ENCODE peak calls at places on chromosomes 13 and 19, in nine cellular contexts. E is hepatocyte, N is adrenal gland, I is left lung, C is left ventricle myocardium inferior, F is colonic mucosa, A is dorsolateral prefrontal cortex, R is DND-41, H is uterus. G is an unnamed sample.

GRCh38 chr13:33624740-33625139 is 193.2 kb upstream of the RFC3 start:
- DNase-seq in E (no peak), I (no peak), H (no peak), N (no peak), A (no peak), C (no peak), F (no peak), R (no peak), G (no peak)

GRCh38 chr13:60591348-60591747 is 194.3 kb downstream of the TDRD3 start:
- DNase-seq in I (no peak), R (peak), E (no peak), A (no peak), N (no peak), C (no peak), F (no peak), H (no peak), G (no peak)

GRCh38 chr13:50268500-50268899 is 253.3 kb downstream of the KCNRG start:
- DNase-seq in C (no peak), I (no peak), H (no peak), E (no peak), F (no peak), A (no peak), R (no peak), N (no peak), G (no peak)

GRCh38 chr13:24870380-24870760 is 106.4 kb downstream of the RNF17 start:
- DNase-seq in R (no peak), E (no peak), H (no peak), A (no peak), N (no peak), I (no peak), F (no peak), C (no peak), G (no peak)

GRCh38 chr19:17553256-17553655 is 2.2 kb upstream of the COLGALT1 start:
- DNase-seq in H (peak), C (peak), N (peak), F (peak), I (peak), E (no peak), R (peak), A (peak), G (no peak)

GRCh38 chr19:30790048-30790680 is 418.0 kb downstream of the ZNF536 start:
- DNase-seq in R (no peak), H (no peak), C (no peak), F (no peak), A (no peak), E (no peak), I (no peak), N (no peak), G (no peak)

GRCh38 chr19:11931051-11931450 is 6.1 kb downstream of the ZNF700 start:
- DNase-seq in C (no peak), H (no peak), R (no peak), F (no peak), N (no peak), E (no peak), A (no peak), I (no peak), G (no peak)

GRCh38 chr19:6048808-6049405 is 61.4 kb downstream of the RFX2 start:
- DNase-seq in R (peak), N (peak), H (peak), C (peak), I (peak), E (peak), F (peak), A (peak), G (peak)

GRCh38 chr13:77919351-77920294 is 992 bp upstream of the EDNRB start:
- DNase-seq in H (peak), E (peak), F (peak), I (peak), C (peak), A (peak), R (no peak), N (peak), G (peak)

GRCh38 chr13:59734393-59734792 is 429.3 kb downstream of the DIAPH3 start:
- DNase-seq in C (no peak), A (no peak), R (no peak), N (no peak), H (no peak), I (no peak), F (no peak), E (no peak), G (no peak)

GRCh38 chr19:18428837-18429674 is 8.9 kb downstream of the ISYNA1 start:
- DNase-seq in I (peak), H (peak), R (peak), N (peak), E (peak), A (peak), F (peak), C (peak), G (peak)

GRCh38 chr19:31334101-31334848 is 15.0 kb downstream of the TSHZ3 start:
- DNase-seq in I (no peak), C (no peak), A (no peak), N (no peak), E (no peak), R (no peak), H (no peak), F (no peak), G (peak)

GRCh38 chr13:48542581-48543341 is 9.9 kb upstream of the RCBTB2 start:
- DNase-seq in F (peak), N (no peak), C (peak), I (peak), R (peak), E (peak), A (peak), H (peak), G (peak)

GRCh38 chr19:50328257-50329145 is 676 bp downstream of the KCNC3 start:
- DNase-seq in I (peak), A (no peak), R (no peak), F (no peak), C (no peak), H (no peak), E (peak), N (peak), G (no peak)

GRCh38 chr19:53958168-53958571 is 4.6 kb upstream of the CACNG8 start:
- DNase-seq in I (no peak), N (no peak), C (no peak), H (no peak), E (no peak), R (no peak), A (peak), F (no peak), G (peak)

GRCh38 chr13:114130131-114130707 is 2.2 kb downstream of the RASA3 start:
- DNase-seq in H (no peak), A (no peak), R (no peak), E (no peak), N (no peak), C (no peak), F (no peak), I (no peak), G (no peak)

GRCh38 chr19:30135358-30135757 is 193.3 kb downstream of the URI1 start:
- DNase-seq in H (no peak), I (no peak), C (no peak), R (no peak), N (no peak), A (no peak), E (no peak), F (no peak), G (no peak)

GRCh38 chr13:40781717-40782116 is 7.7 kb upstream of the SLC25A15 start:
- DNase-seq in C (no peak), R (no peak), N (no peak), E (no peak), F (no peak), A (no peak), H (no peak), I (no peak), G (no peak)

GRCh38 chr13:37775871-37776270 is 93.7 kb downstream of the TRPC4 start:
- DNase-seq in R (no peak), I (no peak), C (no peak), F (no peak), A (no peak), N (no peak), H (no peak), E (no peak), G (no peak)

GRCh38 chr13:102838273-102838672 is 7.6 kb upstream of the ERCC5 start:
- DNase-seq in N (no peak), E (no peak), A (no peak), R (no peak), C (no peak), H (no peak), F (no peak), I (no peak), G (no peak)

GRCh38 chr13:111394211-111394922 is 73.9 kb downstream of the TEX29 start:
- DNase-seq in F (no peak), R (no peak), A (no peak), E (no peak), C (no peak), H (no peak), N (peak), I (no peak), G (no peak)

GRCh38 chr13:111916201-111916600 is 150.7 kb upstream of the SOX1 start:
- DNase-seq in E (no peak), F (no peak), I (no peak), N (no peak), A (peak), H (no peak), R (no peak), C (no peak), G (no peak)

GRCh38 chr13:24063281-24063851 is 97.2 kb upstream of the SPATA13 start:
- DNase-seq in I (no peak), A (no peak), H (peak), F (no peak), E (no peak), R (peak), N (no peak), C (peak), G (no peak)

GRCh38 chr13:87498681-87499080 is 172.5 kb upstream of the SLITRK5 start:
- DNase-seq in C (no peak), H (no peak), N (no peak), R (no peak), E (peak), F (no peak), A (no peak), I (no peak), G (no peak)

GRCh38 chr13:20525144-20525600 is 485 bp downstream of the CRYL1 start:
- DNase-seq in H (peak), C (peak), E (peak), I (peak), N (peak), A (peak), F (peak), R (no peak), G (peak)

GRCh38 chr13:35693142-35693784 is 216.8 kb upstream of the MAB21L1 start:
- DNase-seq in E (peak), H (no peak), N (no peak), R (no peak), F (no peak), I (no peak), A (no peak), C (no peak), G (no peak)

GRCh38 chr19:35540356-35540927 is 5.0 kb upstream of the TMEM147 start:
- DNase-seq in N (no peak), F (no peak), R (no peak), A (no peak), I (no peak), C (no peak), H (no peak), E (no peak), G (no peak)

GRCh38 chr19:54889566-54889965 is 15.5 kb downstream of the FCAR start:
- DNase-seq in I (no peak), F (no peak), N (no peak), C (no peak), R (no peak), H (no peak), E (no peak), A (no peak), G (no peak)

GRCh38 chr19:19599190-19599535 is 19.3 kb downstream of the PBX4 start:
- DNase-seq in H (no peak), C (no peak), F (no peak), I (no peak), A (no peak), R (no peak), E (no peak), N (no peak), G (no peak)

GRCh38 chr13:97567510-97568243 is 133.7 kb downstream of the RAP2A start:
- DNase-seq in F (peak), N (no peak), H (no peak), E (peak), C (no peak), I (peak), A (no peak), R (no peak), G (peak)

GRCh38 chr19:17848598-17849292 is 963 bp upstream of the JAK3 start:
- DNase-seq in A (no peak), F (no peak), I (no peak), E (no peak), R (no peak), N (no peak), C (no peak), H (no peak), G (no peak)

GRCh38 chr13:114339779-114340534 is 25.7 kb downstream of the CHAMP1 start:
- DNase-seq in N (no peak), A (no peak), R (peak), I (no peak), C (peak), H (no peak), F (peak), E (no peak), G (peak)

GRCh38 chr19:4113398-4114088 is 10.4 kb downstream of the MAP2K2 start:
- DNase-seq in A (no peak), H (no peak), N (no peak), R (no peak), C (peak), E (no peak), I (no peak), F (no peak), G (no peak)

GRCh38 chr19:40907968-40908735 is 26.1 kb upstream of the CYP2A7 start:
- DNase-seq in I (no peak), R (no peak), H (no peak), E (no peak), A (no peak), C (no peak), N (no peak), F (no peak), G (no peak)

GRCh38 chr13:94712812-94713555 is 639 bp upstream of the SOX21 start:
- DNase-seq in E (peak), N (no peak), H (no peak), C (no peak), R (no peak), F (no peak), A (no peak), I (no peak), G (peak)

GRCh38 chr19:46787331-46788100 is 878 bp downstream of the SLC1A5 start:
- DNase-seq in N (peak), R (peak), H (peak), I (peak), F (peak), A (no peak), E (peak), C (peak), G (peak)

GRCh38 chr13:109769275-109769674 is 17.1 kb downstream of the IRS2 start:
- DNase-seq in R (no peak), A (no peak), I (no peak), N (no peak), F (no peak), E (no peak), C (no peak), H (no peak), G (no peak)
- TF ChIP-seq CTCF in R (no peak), A (no peak), I (no peak), N (no peak), F (no peak), E (no peak), C (no peak), H (no peak), G (no peak)

DNA sequence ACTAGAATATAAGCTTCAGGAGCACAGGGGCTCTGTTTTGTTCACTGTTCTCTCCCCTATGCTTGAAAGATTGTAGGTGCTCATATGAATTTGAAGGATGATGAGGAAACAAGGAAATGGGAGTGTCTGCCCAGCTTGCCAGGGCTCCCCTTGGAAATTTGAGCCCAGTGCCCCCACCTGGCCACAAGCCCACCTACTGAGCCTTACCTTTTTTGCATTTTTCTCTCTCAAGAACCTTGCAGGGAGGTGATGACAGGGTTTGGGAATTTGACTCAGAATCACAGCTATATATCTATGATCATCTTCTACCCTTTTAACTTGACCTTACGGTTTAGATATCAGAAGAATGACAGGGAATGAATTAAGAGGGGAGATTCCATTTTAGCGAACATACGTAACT is 33.8 kb downstream of the SERP2 start:
- DNase-seq in H (no peak), C (no peak), F (no peak), I (no peak), R (no peak), A (no peak), E (no peak), N (no peak), G (no peak)
- H3K27ac ChIP-seq in H (no peak), C (no peak), F (no peak), I (no peak), R (no peak), A (no peak), E (no peak), N (no peak), G (no peak)

GRCh38 chr13:104314321-104314720 is 1248.1 kb upstream of the SLC10A2 start:
- DNase-seq in N (no peak), A (no peak), E (no peak), F (no peak), I (no peak), H (no peak), C (no peak), R (no peak), G (no peak)
- TF ChIP-seq CTCF in N (no peak), A (no peak), E (no peak), F (no peak), I (no peak), H (no peak), C (no peak), R (no peak), G (no peak)

GRCh38 chr13:110312669-110313031 is 5.6 kb downstream of the COL4A2 start:
- DNase-seq in C (no peak), A (no peak), N (no peak), R (no peak), E (peak), I (no peak), H (peak), F (no peak), G (peak)
- H3K27ac ChIP-seq in C (peak), A (no peak), N (no peak), R (no peak), E (peak), I (peak), H (peak), F (peak), G (no peak)